ENCODE peak calls at places on chromosome 1, in eight cellular contexts. Z is A549; W is thoracic aorta; V is stomach; Y is CD8-positive, alpha-beta T cell; I is HepG2; H is fibroblast of lung; L is kidney. K is an unnamed sample. For H3K4me1 and H3K9me3, the result is how much of the 10 kb centered on the place peaks cover.

GRCh38 chr1:232005300-232005699 is 378.7 kb downstream of the DISC1 start:
- DNase-seq in Z (no peak), I (no peak), Y (no peak), V (no peak), H (no peak), W (no peak), L (no peak), K (no peak)

GRCh38 chr1:225254676-225255075 is 173.2 kb downstream of the LBR start:
- DNase-seq in L (no peak), W (no peak), V (no peak), I (no peak), H (peak), Z (no peak), Y (no peak), K (no peak)

GRCh38 chr1:33860671-33861070 is 3.2 kb upstream of the HMGB4 start:
- DNase-seq in W (no peak), V (no peak), Y (no peak), H (peak), L (no peak), I (no peak), Z (no peak), K (no peak)

GRCh38 chr1:116489231-116489697 is 81.6 kb downstream of the CD58 start:
- DNase-seq in L (peak), Z (no peak), V (peak), W (no peak), Y (no peak), I (peak), H (peak), K (peak)

GRCh38 chr1:15249032-15249601 is 2.1 kb downstream of the FHAD1 start:
- DNase-seq in Z (no peak), W (no peak), V (no peak), L (no peak), H (peak), I (no peak), Y (peak), K (peak)

GRCh38 chr1:19033926-19034680 is 77.6 kb upstream of the IFFO2 start:
- DNase-seq in H (peak), I (no peak), W (no peak), Z (no peak), Y (no peak), V (no peak), L (peak), K (no peak)

GRCh38 chr1:84103197-84103992 is 40.7 kb upstream of the PRKACB start:
- DNase-seq in W (no peak), H (peak), V (no peak), L (peak), Y (no peak), Z (peak), I (peak), K (peak)

GRCh38 chr1:107171378-107171777 is 30.5 kb downstream of the NTNG1 start:
- DNase-seq in I (no peak), Y (no peak), W (no peak), V (no peak), Z (no peak), L (no peak), H (peak), K (no peak)

GRCh38 chr1:30764939-30765582 is 7.5 kb upstream of the LAPTM5 start:
- DNase-seq in H (no peak), W (no peak), I (no peak), Z (no peak), Y (no peak), L (peak), V (no peak), K (no peak)

GRCh38 chr1:246265481-246265880 is 241.6 kb downstream of the SMYD3 start:
- DNase-seq in L (no peak), Z (no peak), I (no peak), H (no peak), Y (no peak), V (no peak), W (no peak), K (no peak)

GRCh38 chr1:39901486-39902120 is at the start of gene MYCL:
- DNase-seq in Z (peak), V (peak), Y (peak), W (no peak), I (peak), L (peak), H (peak), K (peak)

GRCh38 chr1:199081739-199082138 is 442.9 kb downstream of the PTPRC start:
- DNase-seq in V (no peak), L (no peak), I (no peak), Z (no peak), W (no peak), Y (no peak), H (no peak), K (no peak)

GRCh38 chr1:54010415-54011117 is 7.4 kb downstream of the LDLRAD1 start:
- DNase-seq in Y (no peak), Z (no peak), V (peak), W (no peak), H (no peak), I (no peak), L (no peak), K (no peak)

GRCh38 chr1:106620521-106620954 is 435.9 kb upstream of the PRMT6 start:
- DNase-seq in I (no peak), H (peak), Z (no peak), V (no peak), L (peak), W (no peak), Y (no peak), K (no peak)

GRCh38 chr1:35726814-35727433 is 8.2 kb upstream of the C1orf216 start:
- DNase-seq in Z (peak), H (peak), W (no peak), L (no peak), V (peak), I (peak), Y (peak), K (peak)

GRCh38 chr1:77250126-77250525 is 30.9 kb upstream of the PIGK start:
- DNase-seq in W (no peak), V (no peak), Z (no peak), Y (no peak), L (no peak), I (no peak), H (no peak), K (no peak)

DNA sequence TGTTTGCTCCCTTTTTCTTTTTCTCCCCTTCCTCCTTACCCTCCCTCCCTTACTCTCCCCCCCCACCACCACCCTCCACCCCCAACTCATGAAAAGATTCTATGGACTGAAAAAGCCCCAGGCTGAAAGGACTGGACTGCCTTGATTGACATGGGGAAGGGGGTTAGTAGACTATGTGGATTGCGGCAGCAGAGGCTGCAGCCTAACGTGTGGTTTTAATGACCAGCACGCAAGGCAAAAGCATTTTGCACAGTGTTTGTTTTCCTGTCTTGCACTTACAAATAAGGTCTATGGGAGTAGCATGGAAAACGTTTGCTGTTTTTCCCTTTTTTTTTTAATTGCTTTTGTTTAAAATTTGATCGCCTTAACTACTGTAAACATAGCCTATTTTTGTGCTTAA is 5.5 kb downstream of the ZBTB18 start:
- DNase-seq in H (peak), I (no peak), V (no peak), L (no peak), Y (no peak), W (no peak), Z (no peak), K (no peak)
- H3K4me1 ChIP-seq in H (under half), I (under half), V (under half), L (under half), Y (under half), W (under half), Z (under half), K (under half)

DNA sequence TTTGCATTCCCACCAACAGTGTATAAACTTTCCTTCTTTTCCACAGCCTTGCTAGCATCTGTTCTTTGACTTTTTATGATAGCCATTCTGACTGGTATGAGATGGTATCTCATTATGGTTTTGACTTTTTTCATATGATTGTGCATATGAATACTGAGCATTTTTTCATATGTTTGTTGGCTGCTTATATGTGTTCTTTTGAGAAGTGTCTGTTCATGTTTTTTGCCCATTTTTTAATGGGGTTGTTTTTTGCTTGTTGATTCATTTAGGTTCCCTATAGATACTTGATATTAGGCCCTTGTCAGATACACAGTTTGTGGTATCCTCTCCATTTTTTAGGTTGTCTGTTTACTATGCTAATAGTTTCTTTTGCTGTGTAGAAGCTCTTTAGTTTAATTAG is 185.8 kb upstream of the SPAG17 start:
- DNase-seq in I (no peak), V (no peak), W (no peak), Z (no peak), H (no peak), L (no peak), Y (no peak), K (no peak)
- H3K9me3 ChIP-seq in I (half or more), V (under half), W (under half), Z (under half), H (under half), L (under half), Y (under half), K (under half)

GRCh38 chr1:207857447-207857846 is 53.5 kb downstream of the CD34 start:
- DNase-seq in V (no peak), Z (no peak), W (no peak), L (no peak), H (no peak), Y (no peak), I (no peak), K (no peak)
- H3K4me1 ChIP-seq in V (under half), Z (under half), W (half or more), L (under half), H (under half), Y (half or more), I (under half), K (under half)

GRCh38 chr1:191388283-191388682 is 770.0 kb upstream of the RGS18 start:
- DNase-seq in V (no peak), W (no peak), Z (no peak), Y (no peak), H (no peak), L (no peak), I (no peak), K (no peak)
- H3K9me3 ChIP-seq in V (under half), W (under half), Z (under half), Y (under half), H (under half), L (under half), I (under half), K (under half)

GRCh38 chr1:182603646-182604127 is 502 bp downstream of the RGS16 start:
- DNase-seq in W (no peak), L (no peak), Y (no peak), V (no peak), I (no peak), H (peak), Z (no peak), K (no peak)
- H3K4me1 ChIP-seq in W (under half), L (under half), Y (under half), V (under half), I (under half), H (under half), Z (under half), K (under half)